ENCODE peak calls at places on chromosome 4, in four cellular contexts. C, I, V and E are unnamed samples.

GRCh38 chr4:22969314-22969896 is 276.7 kb downstream of the GBA3 start:
- DNase-seq in I (peak; percentile 80), V (peak; percentile 4), C (peak; percentile 32), E (peak; percentile 28)

GRCh38 chr4:158450741-158451140 is 70.9 kb upstream of the RXFP1 start:
- DNase-seq in I (no peak), C (no peak), V (no peak), E (no peak)

GRCh38 chr4:8082517-8083055 is 76.0 kb downstream of the ABLIM2 start:
- DNase-seq in C (no peak), V (no peak), I (peak; percentile 12), E (no peak)

GRCh38 chr4:142480244-142480643 is 365.9 kb downstream of the INPP4B start:
- DNase-seq in V (peak; percentile 37), I (peak; percentile 73), C (peak; percentile 30), E (peak; percentile 74)

GRCh38 chr4:152206185-152206584 is 329.7 kb downstream of the FBXW7 start:
- DNase-seq in V (no peak), C (no peak), I (no peak), E (no peak)

GRCh38 chr4:112511294-112512118 is 4.5 kb downstream of the NEUROG2 start:
- DNase-seq in C (no peak), I (no peak), V (no peak), E (no peak)

GRCh38 chr4:169314906-169315305 is 44.1 kb upstream of the SH3RF1 start:
- DNase-seq in V (peak; percentile 70), C (peak; percentile 81), I (peak; percentile 67), E (peak; percentile 81)

GRCh38 chr4:163895369-163896005 is 401.0 kb downstream of the TMA16 start:
- DNase-seq in C (no peak), I (no peak), V (no peak), E (no peak)

GRCh38 chr4:55409468-55410171 is 13.9 kb downstream of the TMEM165 start:
- DNase-seq in I (no peak), C (no peak), V (peak; percentile 13), E (peak; percentile 74)

GRCh38 chr4:4843651-4844291 is 15.7 kb upstream of the MSX1 start:
- DNase-seq in V (no peak), I (no peak), C (no peak), E (no peak)

GRCh38 chr4:185165605-185166063 is 22.6 kb downstream of the SLC25A4 start:
- DNase-seq in C (peak; percentile 51), I (peak; percentile 94), V (peak; percentile 87), E (peak; percentile 74)

GRCh38 chr4:189202869-189203271 is 737.8 kb upstream of the FRG1 start:
- DNase-seq in V (peak; percentile 89), C (peak; percentile 19), I (peak; percentile 20), E (peak; percentile 73)

GRCh38 chr4:87005369-87005689 is 70.5 kb downstream of the AFF1 start:
- DNase-seq in I (no peak), V (no peak), C (no peak), E (no peak)

DNA sequence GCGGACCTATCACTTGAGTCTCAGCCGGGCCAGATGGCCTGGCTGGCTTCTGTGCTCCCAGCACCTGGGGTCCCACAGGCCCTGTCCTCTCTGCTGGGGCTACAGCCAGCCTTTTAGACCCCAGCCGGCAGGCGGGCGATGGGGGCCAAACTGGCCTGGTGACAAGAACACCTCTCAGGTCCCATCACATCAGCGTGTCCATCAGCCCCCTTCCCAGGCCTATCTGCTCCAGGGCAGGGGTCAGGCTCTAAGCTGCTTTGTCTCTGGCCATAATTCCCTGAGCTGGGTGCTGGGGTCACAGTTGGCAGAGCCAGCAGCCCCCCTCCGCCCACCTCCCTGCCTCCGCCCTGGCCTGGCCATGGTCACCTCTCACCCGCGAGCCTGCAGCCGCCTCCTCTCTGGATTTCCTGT is 77.7 kb downstream of the PPP2R2C start:
- DNase-seq in C (no peak), I (no peak), V (no peak), E (no peak)
- H3K36me3 ChIP-seq in C (no peaks in the 10 kb centered on the region), I (no peaks in the 10 kb centered on the region), V (no peaks in the 10 kb centered on the region), E (no peaks in the 10 kb centered on the region)

DNA sequence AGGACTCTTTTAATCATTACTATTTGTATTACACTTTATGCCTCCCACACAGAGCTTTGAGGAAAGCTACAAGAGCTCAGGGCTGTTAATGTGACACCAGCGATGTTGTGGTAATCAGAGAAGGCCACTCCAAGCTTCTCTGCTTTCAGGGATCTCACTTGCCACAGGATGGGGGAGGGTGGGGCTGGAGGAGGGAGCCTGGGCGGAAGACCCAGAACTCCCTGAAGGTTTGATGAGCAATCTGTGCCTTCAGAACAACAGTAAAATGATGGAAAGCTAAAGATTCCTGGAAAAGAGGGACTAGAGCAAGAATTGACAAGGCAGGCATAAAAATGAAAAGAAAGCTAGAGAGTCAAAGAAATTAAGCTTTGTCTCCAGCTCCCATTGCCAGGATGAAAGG is 75.6 kb downstream of the MAML3 start:
- DNase-seq in V (peak; percentile 51), I (peak; percentile 69), C (no peak), E (peak; percentile 61)
- H3K27ac ChIP-seq in V (peak overlapping the region; percentile 50), I (no peak overlapping the region), C (no peak overlapping the region), E (peak overlapping the region; percentile 9)

DNA sequence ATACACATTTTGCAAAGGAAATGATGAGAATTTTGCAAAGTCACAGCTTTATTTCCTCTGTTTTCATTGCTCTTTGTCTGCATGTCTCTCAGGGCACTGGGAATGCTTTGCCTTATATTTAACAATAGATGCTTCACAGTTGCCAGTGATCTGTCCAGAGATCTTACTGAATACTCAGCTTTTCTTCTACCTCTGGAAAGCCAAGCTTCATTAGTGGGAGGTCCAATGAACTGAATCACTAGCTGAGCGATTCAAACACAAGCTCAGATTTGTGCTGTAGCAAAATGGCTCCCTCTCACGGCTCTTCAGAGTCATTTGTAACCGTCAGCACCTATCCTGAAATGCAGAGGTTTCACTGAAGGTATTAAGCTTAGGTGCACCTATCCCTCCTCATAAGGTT is 138.9 kb downstream of the DCLK2 start:
- DNase-seq in C (peak; percentile 70), V (peak; percentile 87), I (peak; percentile 89), E (peak; percentile 37)
- TF ChIP-seq CTCF in C (peak; percentile 31), V (peak; percentile 50), I (peak; percentile 38), E (peak; percentile 68)

GRCh38 chr4:139524062-139524631 is 31.9 kb downstream of the SETD7 start:
- DNase-seq in V (peak; percentile 28), C (no peak), I (peak; percentile 41), E (no peak)
- H3K36me3 ChIP-seq in V (peaks cover 19% of the 10 kb centered on the region), C (peaks cover 18% of the 10 kb centered on the region), I (peaks cover 6% of the 10 kb centered on the region), E (peaks cover 59% of the 10 kb centered on the region)

DNA sequence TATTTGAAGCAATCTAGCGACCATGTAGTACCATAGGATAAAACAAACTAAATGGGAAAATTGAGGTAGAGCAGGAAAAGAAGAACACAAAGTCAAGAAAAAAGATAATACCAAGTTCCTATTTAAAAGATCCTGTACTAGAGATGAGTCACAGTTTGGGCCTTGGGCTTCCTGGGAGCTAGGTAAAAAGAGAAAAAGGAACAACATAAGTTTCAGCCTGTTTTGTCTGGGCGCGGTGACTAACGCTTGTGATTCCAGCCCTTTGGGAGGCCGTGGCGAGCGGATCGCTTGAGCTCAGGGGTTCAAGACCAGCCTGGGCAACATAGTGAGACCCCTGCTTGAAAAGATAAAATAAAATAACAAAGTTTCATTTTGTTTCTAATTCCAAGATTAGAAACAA is 14.0 kb upstream of the TMEM156 start:
- DNase-seq in C (peak; percentile 66), I (peak; percentile 69), V (peak; percentile 54), E (peak; percentile 80)
- H3K27ac ChIP-seq in C (peak overlapping the region; percentile 67), I (no peak overlapping the region), V (peak overlapping the region; percentile 81), E (peak overlapping the region; percentile 99)

DNA sequence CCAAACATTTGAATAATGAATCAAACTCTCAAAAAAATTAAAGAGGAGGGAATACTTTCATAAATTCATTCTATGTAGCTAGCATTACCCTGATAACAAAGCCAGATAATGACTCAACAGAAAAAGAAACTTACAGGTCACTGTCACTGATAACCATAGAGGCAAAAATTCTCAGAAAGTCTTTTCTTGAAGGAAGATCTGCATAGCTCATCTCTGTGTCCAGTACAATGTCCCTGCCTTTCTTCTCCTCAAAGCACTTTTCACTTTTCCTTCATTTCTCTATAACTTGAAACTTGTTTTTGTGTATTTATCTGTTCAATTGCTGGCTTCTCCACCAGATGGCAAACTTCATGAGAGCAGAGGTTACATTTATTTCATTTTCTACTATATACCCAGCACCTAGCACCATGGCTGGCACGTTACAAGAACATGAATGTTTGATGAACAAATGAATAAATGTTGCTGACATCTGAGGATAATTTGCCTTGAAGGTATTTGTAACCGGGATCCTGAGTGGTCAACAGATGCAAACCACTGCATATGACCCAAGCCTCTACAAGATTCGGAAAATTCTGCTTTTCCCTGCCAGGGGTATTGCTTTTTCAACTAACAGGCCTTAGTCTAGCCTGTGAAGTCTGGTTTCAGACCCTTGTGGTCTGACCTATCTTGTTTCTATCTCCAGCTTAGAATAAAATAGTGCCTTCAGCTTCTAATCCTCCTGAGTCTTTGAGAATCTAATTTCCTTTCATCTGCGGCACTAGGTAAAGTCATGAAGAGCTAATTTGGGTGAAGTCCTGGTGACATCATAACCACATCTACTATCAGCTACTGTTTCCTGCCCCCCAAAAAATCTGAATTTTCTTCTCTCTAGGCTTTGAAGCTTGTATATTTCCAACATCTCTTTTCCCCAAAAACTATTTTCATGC is 52.5 kb upstream of the ANTXR2 start:
- DNase-seq in C (peak; percentile 31), I (peak; percentile 32), V (peak; percentile 50), E (no peak)
- TF ChIP-seq CTCF in C (peak; percentile 57), I (peak; percentile 67), V (peak; percentile 54), E (peak; percentile 68)

GRCh38 chr4:137523329-137523728 is 9.0 kb downstream of the PCDH18 start:
- DNase-seq in V (no peak), I (no peak), C (no peak), E (no peak)

GRCh38 chr4:137529432-137529831 is 2.9 kb downstream of the PCDH18 start:
- DNase-seq in C (no peak), I (peak; percentile 12), V (no peak), E (no peak)

GRCh38 chr4:137526681-137527080 is 5.6 kb downstream of the PCDH18 start:
- DNase-seq in I (no peak), V (no peak), C (no peak), E (no peak)

GRCh38 chr4:137521053-137521452 is 11.2 kb downstream of the PCDH18 start:
- DNase-seq in C (no peak), V (no peak), I (no peak), E (no peak)

GRCh38 chr4:137524642-137525384 is 7.5 kb downstream of the PCDH18 start:
- DNase-seq in V (peak; percentile 37), I (peak; percentile 65), C (no peak), E (no peak)
- H3K36me3 ChIP-seq in V (peaks cover 69% of the 10 kb centered on the region), I (peaks cover 25% of the 10 kb centered on the region), C (no peaks in the 10 kb centered on the region), E (peaks cover 7% of the 10 kb centered on the region)

GRCh38 chr4:53040459-53040815 is 178.3 kb downstream of the RASL11B start:
- DNase-seq in C (no peak), I (peak; percentile 46), V (peak; percentile 70), E (no peak)

GRCh38 chr4:53043900-53044650 is 182.0 kb downstream of the RASL11B start:
- DNase-seq in V (no peak), C (no peak), I (no peak), E (no peak)

GRCh38 chr4:53043096-53043495 is 181.0 kb downstream of the RASL11B start:
- DNase-seq in C (no peak), V (no peak), I (no peak), E (no peak)

GRCh38 chr4:53044651-53044960 is 182.5 kb downstream of the RASL11B start:
- DNase-seq in I (no peak), V (no peak), C (no peak), E (no peak)

GRCh38 chr4:53039741-53040458 is 177.8 kb downstream of the RASL11B start:
- DNase-seq in I (no peak), C (no peak), V (peak; percentile 41), E (no peak)
- H3K27ac ChIP-seq in I (no peak overlapping the region), C (no peak overlapping the region), V (peak overlapping the region; percentile 39), E (peak overlapping the region; percentile 9)